ENCODE peak calls at places on chromosomes 2 and 18, in ten cellular contexts. J is lower lobe of right lung, I is left ventricle myocardium inferior, B is heart left ventricle, F is psoas muscle, V is WTC11, M is fibroblast of the aortic adventitia, X is GM10248, T is neural progenitor cell, Z is GM12865. U is an unnamed sample.
A peak's percentile ranks its signal among the peaks of the same experiment; 100 is the strongest.

GRCh38 chr2:189483571-189484415 is 42.5 kb downstream of the WDR75 start:
- DNase-seq in J (no peak), M (no peak), V (no peak), F (no peak), I (no peak), T (no peak), X (no peak), B (no peak), Z (no peak), U (peak; percentile 25)

GRCh38 chr2:26649322-26649721 is 8.2 kb upstream of the CIB4 start:
- DNase-seq in T (no peak), J (no peak), I (no peak), F (no peak), V (no peak), M (no peak), X (no peak), B (no peak), Z (no peak), U (peak; percentile 8)

GRCh38 chr2:23587330-23587729 is 202.4 kb downstream of the KLHL29 start:
- DNase-seq in I (no peak), Z (no peak), T (no peak), V (no peak), B (no peak), M (no peak), J (no peak), F (no peak), X (no peak), U (no peak)

GRCh38 chr2:226788881-226789485 is 10.6 kb downstream of the IRS1 start:
- DNase-seq in V (no peak), Z (no peak), M (peak; percentile 57), F (no peak), I (no peak), J (no peak), B (no peak), X (no peak), T (no peak), U (peak; percentile 73)

GRCh38 chr2:16034151-16034974 is 94.0 kb downstream of the MYCN start:
- DNase-seq in V (peak; percentile 75), M (no peak), F (no peak), T (peak; percentile 65), I (no peak), X (no peak), J (no peak), Z (no peak), B (no peak), U (no peak)

GRCh38 chr2:239819091-239819973 is 205.8 kb downstream of the NDUFA10 start:
- DNase-seq in I (no peak), F (no peak), J (no peak), Z (no peak), M (no peak), T (no peak), X (no peak), V (no peak), B (no peak), U (peak; percentile 56)

GRCh38 chr18:30245756-30246515 is 796.6 kb downstream of the DSC3 start:
- DNase-seq in F (no peak), X (no peak), B (no peak), V (no peak), Z (no peak), J (no peak), I (no peak), M (no peak), T (no peak), U (no peak)

GRCh38 chr2:110837421-110838409 is 105.3 kb downstream of the ACOXL start:
- DNase-seq in I (no peak), X (no peak), M (no peak), T (peak; percentile 91), J (no peak), V (peak; percentile 36), Z (no peak), F (no peak), B (no peak), U (no peak)

GRCh38 chr2:86225581-86225980 is 26.3 kb downstream of the MRPL35 start:
- DNase-seq in B (peak; percentile 80), M (peak; percentile 63), T (no peak), Z (peak; percentile 83), F (peak; percentile 64), I (peak; percentile 77), J (no peak), V (no peak), X (peak; percentile 82), U (no peak)

GRCh38 chr18:47996091-47996541 is 65.7 kb upstream of the SMAD2 start:
- DNase-seq in X (no peak), F (no peak), T (peak; percentile 88), V (no peak), Z (no peak), I (no peak), B (no peak), M (no peak), J (no peak), U (no peak)

GRCh38 chr2:120885311-120885710 is 149.6 kb downstream of the GLI2 start:
- DNase-seq in V (no peak), I (peak; percentile 7), Z (no peak), F (no peak), T (no peak), M (no peak), X (no peak), J (peak; percentile 29), B (no peak), U (peak; percentile 58)

GRCh38 chr2:120885749-120886148 is 150.1 kb downstream of the GLI2 start:
- DNase-seq in I (no peak), T (no peak), B (no peak), Z (no peak), X (no peak), M (no peak), J (no peak), V (no peak), F (no peak), U (peak; percentile 42)

GRCh38 chr2:120881981-120882788 is 146.5 kb downstream of the GLI2 start:
- DNase-seq in V (no peak), T (no peak), I (peak; percentile 42), F (peak; percentile 51), B (peak; percentile 32), J (peak; percentile 42), X (no peak), M (peak; percentile 54), Z (no peak), U (peak; percentile 51)

GRCh38 chr2:120884406-120885290 is 149.0 kb downstream of the GLI2 start:
- DNase-seq in I (peak; percentile 9), F (no peak), J (peak; percentile 14), M (no peak), X (no peak), Z (no peak), V (no peak), B (no peak), T (no peak), U (peak; percentile 49)

GRCh38 chr2:120883607-120884405 is 148.1 kb downstream of the GLI2 start:
- DNase-seq in J (peak; percentile 27), M (no peak), T (peak; percentile 37), V (no peak), B (no peak), Z (no peak), I (peak; percentile 1), X (no peak), F (no peak), U (peak; percentile 44)
- TF ChIP-seq CTCF in J (no peak), M (no peak), T (peak; percentile 38), V (peak; percentile 20), B (no peak), Z (no peak), I (no peak), X (no peak), F (no peak), U (no peak)

DNA sequence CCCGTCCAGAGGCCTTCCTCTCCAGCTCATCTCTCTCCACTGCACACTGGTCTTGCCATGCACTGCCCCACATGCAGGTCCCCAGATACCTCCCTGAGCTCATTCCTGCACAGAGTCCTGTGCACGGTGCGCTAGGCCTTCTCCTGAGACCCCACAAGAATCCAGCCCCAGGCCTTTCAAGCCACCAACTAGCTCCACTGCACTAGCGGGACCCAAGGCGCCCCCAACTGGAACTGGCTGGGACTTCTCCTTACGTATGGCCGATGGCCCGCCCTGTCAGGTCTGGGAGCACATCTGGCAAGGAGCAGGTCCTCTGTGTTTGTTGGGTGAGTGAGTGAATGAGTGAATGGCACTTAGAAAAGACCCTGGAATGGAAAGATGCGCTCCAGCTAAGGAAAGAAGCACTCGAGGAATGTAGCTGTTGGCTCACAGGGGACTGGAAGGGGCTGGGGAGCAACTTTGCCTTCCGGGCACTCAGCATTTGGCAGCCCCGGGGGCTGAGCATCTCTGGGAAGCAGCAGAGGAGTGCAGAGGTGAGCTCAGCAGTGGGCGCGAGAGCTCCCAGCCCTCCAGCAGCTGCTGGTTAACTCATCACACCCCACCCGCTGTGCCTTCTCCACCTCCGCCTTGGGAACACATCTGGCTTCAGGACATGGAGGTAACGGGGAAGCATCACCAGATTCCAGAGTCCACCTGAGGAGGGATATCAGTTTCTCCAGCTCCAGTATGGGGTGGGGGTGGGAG is 223.1 kb downstream of the GLI2 start:
- DNase-seq in F (no peak), T (peak; percentile 82), Z (no peak), V (peak; percentile 88), J (no peak), B (no peak), M (no peak), X (no peak), I (no peak), U (no peak)
- TF ChIP-seq CTCF in F (no peak), T (peak; percentile 78), Z (no peak), V (peak; percentile 62), J (no peak), B (no peak), M (peak; percentile 39), X (no peak), I (no peak), U (peak; percentile 38)

GRCh38 chr2:74458957-74459290 is 686 bp downstream of the WBP1 start:
- DNase-seq in F (no peak), Z (peak; percentile 38), M (no peak), X (no peak), V (no peak), J (no peak), B (no peak), T (no peak), I (no peak), U (peak; percentile 91)

GRCh38 chr2:74459377-74460118 is 1.3 kb downstream of the WBP1 start:
- DNase-seq in T (no peak), J (no peak), V (no peak), F (no peak), B (no peak), M (no peak), Z (no peak), I (no peak), X (no peak), U (peak; percentile 67)

GRCh38 chr2:74462786-74463105 is 2.4 kb downstream of the MOGS start:
- DNase-seq in M (no peak), B (no peak), F (no peak), X (no peak), I (no peak), J (no peak), T (no peak), V (no peak), Z (no peak), U (no peak)

GRCh38 chr2:74462054-74462785 is 3.0 kb downstream of the MOGS start:
- DNase-seq in M (no peak), J (no peak), V (no peak), T (no peak), X (no peak), I (no peak), Z (no peak), F (no peak), B (no peak), U (no peak)

GRCh38 chr2:74461187-74462053 is 3.2 kb downstream of the WBP1 start:
- DNase-seq in I (no peak), J (no peak), V (peak; percentile 59), Z (no peak), B (no peak), M (no peak), X (no peak), F (no peak), T (no peak), U (peak; percentile 47)
- TF ChIP-seq CTCF in I (no peak), J (no peak), V (peak; percentile 17), Z (peak; percentile 17), B (no peak), M (no peak), X (peak; percentile 17), F (no peak), T (peak; percentile 16), U (peak; percentile 16)

GRCh38 chr18:26566874-26567273 is 18.5 kb upstream of the KCTD1 start:
- DNase-seq in T (peak; percentile 40), I (no peak), V (no peak), Z (no peak), B (no peak), M (no peak), X (no peak), F (no peak), J (no peak), U (peak; percentile 25)
- TF ChIP-seq CTCF in T (no peak), I (no peak), V (no peak), Z (no peak), B (no peak), M (no peak), X (no peak), F (no peak), J (no peak), U (no peak)

U was measured in osteoblast.